ENCODE peak calls at places on chromosomes 2 and 18, in ten cellular contexts. O, Y, E, D, P, R, Z, I, K and G are unnamed samples.

GRCh38 chr2:109229094-109229675 is 100.2 kb downstream of the SH3RF3 start:
- DNase-seq in K (peak), E (no peak), I (no peak), Z (no peak), D (no peak), O (no peak), Y (no peak), P (no peak), R (no peak), G (no peak)

GRCh38 chr18:79644006-79644665 is 35.5 kb upstream of the CTDP1 start:
- DNase-seq in O (peak), Y (peak), Z (no peak), P (peak), E (no peak), K (peak), I (peak), D (peak), R (peak), G (peak)

GRCh38 chr2:132588576-132588975 is 81.4 kb downstream of the LYPD1 start:
- DNase-seq in P (no peak), D (no peak), K (no peak), E (no peak), Z (no peak), R (no peak), O (no peak), Y (no peak), I (no peak), G (no peak)

GRCh38 chr2:1723397-1724042 is 20.8 kb downstream of the PXDN start:
- DNase-seq in D (no peak), E (no peak), Z (no peak), Y (no peak), P (no peak), K (no peak), R (no peak), O (no peak), I (no peak), G (no peak)

GRCh38 chr2:149537098-149537726 is 50.4 kb downstream of the MMADHC start:
- DNase-seq in Y (no peak), R (no peak), I (no peak), P (no peak), E (no peak), Z (no peak), D (no peak), K (no peak), O (no peak), G (no peak)

GRCh38 chr2:240229603-240230423 is 89.4 kb upstream of the OTOS start:
- DNase-seq in Z (peak), O (no peak), E (no peak), I (no peak), K (peak), P (peak), Y (no peak), D (no peak), R (no peak), G (no peak)

GRCh38 chr2:48733067-48733503 is 22.4 kb downstream of the LHCGR start:
- DNase-seq in Z (no peak), P (no peak), K (no peak), D (no peak), R (no peak), Y (no peak), O (peak), I (no peak), E (no peak), G (peak)

GRCh38 chr2:128306081-128306930 is 12.4 kb downstream of the HS6ST1 start:
- DNase-seq in P (no peak), I (no peak), D (no peak), Y (no peak), K (peak), E (peak), R (no peak), O (peak), Z (peak), G (peak)

GRCh38 chr2:191051825-191052778 is 38.1 kb upstream of the STAT1 start:
- DNase-seq in D (no peak), R (no peak), K (peak), Y (peak), Z (no peak), P (peak), E (no peak), O (peak), I (no peak), G (peak)

GRCh38 chr2:165594231-165594934 is 124.9 kb downstream of the CSRNP3 start:
- DNase-seq in P (no peak), O (no peak), Z (no peak), I (no peak), R (no peak), D (no peak), Y (no peak), E (no peak), K (no peak), G (no peak)

GRCh38 chr2:30455339-30455738 is 8.3 kb downstream of the LCLAT1 start:
- DNase-seq in K (no peak), R (no peak), I (no peak), O (no peak), D (no peak), Y (no peak), Z (no peak), P (no peak), E (peak), G (no peak)

GRCh38 chr2:73436019-73436418 is 50.4 kb downstream of the ALMS1 start:
- DNase-seq in R (no peak), Z (no peak), Y (no peak), D (no peak), K (no peak), O (no peak), E (no peak), I (no peak), P (no peak), G (no peak)

GRCh38 chr2:160561551-160562280 is 68.1 kb upstream of the RBMS1 start:
- DNase-seq in O (no peak), Y (no peak), I (no peak), D (no peak), E (no peak), P (no peak), K (peak), R (no peak), Z (no peak), G (no peak)

GRCh38 chr2:143452817-143453462 is 323.7 kb downstream of the ARHGAP15 start:
- DNase-seq in D (no peak), K (no peak), E (no peak), P (no peak), Z (no peak), O (no peak), Y (peak), R (no peak), I (no peak), G (no peak)

GRCh38 chr2:226813148-226813701 is 13.6 kb upstream of the IRS1 start:
- DNase-seq in Y (no peak), K (peak), O (no peak), E (no peak), D (no peak), I (no peak), Z (no peak), P (no peak), R (no peak), G (peak)

GRCh38 chr2:197131558-197131855 is 179.1 kb downstream of the ANKRD44 start:
- DNase-seq in Y (no peak), Z (no peak), E (no peak), O (no peak), R (no peak), D (no peak), P (no peak), I (no peak), K (no peak), G (no peak)

GRCh38 chr2:150135223-150135883 is 352.1 kb downstream of the RND3 start:
- DNase-seq in K (no peak), E (no peak), Z (no peak), Y (no peak), P (no peak), D (no peak), R (no peak), O (no peak), I (no peak), G (no peak)

GRCh38 chr2:85649201-85650190 is 18.5 kb downstream of the SFTPB start:
- DNase-seq in K (peak), P (no peak), R (no peak), Z (no peak), D (no peak), I (no peak), E (peak), O (no peak), Y (no peak), G (no peak)

GRCh38 chr2:236346366-236346765 is 82.2 kb upstream of the ASB18 start:
- DNase-seq in Z (no peak), Y (no peak), E (no peak), K (no peak), I (no peak), R (no peak), D (no peak), P (no peak), O (no peak), G (no peak)

GRCh38 chr18:24544141-24544498 is 83.7 kb downstream of the HRH4 start:
- DNase-seq in Z (no peak), P (no peak), R (no peak), D (no peak), E (no peak), K (peak), O (peak), I (no peak), Y (no peak), G (peak)

GRCh38 chr18:12254137-12254819 is at the start of gene CIDEA:
- DNase-seq in O (peak), P (no peak), D (no peak), Y (no peak), Z (no peak), I (no peak), E (no peak), R (no peak), K (peak), G (peak)

GRCh38 chr2:12330916-12331315 is 385.8 kb upstream of the TRIB2 start:
- DNase-seq in I (no peak), D (no peak), Y (no peak), P (no peak), O (no peak), E (no peak), K (peak), Z (no peak), R (no peak), G (no peak)

GRCh38 chr2:201448701-201449100 is 2.6 kb downstream of the TRAK2 start:
- DNase-seq in P (no peak), R (no peak), Y (peak), K (peak), E (no peak), Z (no peak), D (no peak), O (no peak), I (no peak), G (no peak)

GRCh38 chr2:127857494-127857818 is 499 bp downstream of the POLR2D start:
- DNase-seq in D (no peak), R (no peak), E (no peak), I (peak), Z (no peak), P (no peak), O (no peak), Y (peak), K (peak), G (peak)

GRCh38 chr2:55500025-55500424 is 19.5 kb upstream of the CFAP36 start:
- DNase-seq in D (no peak), R (no peak), K (peak), O (no peak), Z (no peak), P (no peak), I (no peak), E (no peak), Y (no peak), G (no peak)

GRCh38 chr2:171432969-171433762 is 624 bp downstream of the METTL8 start:
- DNase-seq in O (peak), R (no peak), K (peak), Y (peak), E (no peak), D (peak), I (peak), P (peak), Z (peak), G (peak)

GRCh38 chr2:16046649-16047048 is 106.3 kb downstream of the MYCN start:
- DNase-seq in O (no peak), E (no peak), Y (no peak), I (no peak), R (no peak), K (no peak), D (no peak), Z (no peak), P (no peak), G (no peak)

GRCh38 chr2:112891333-112891950 is 19.5 kb upstream of the IL37 start:
- DNase-seq in Z (no peak), K (no peak), P (no peak), I (no peak), D (no peak), Y (no peak), E (no peak), O (no peak), R (no peak), G (no peak)

GRCh38 chr2:99867690-99868089 is 274.7 kb downstream of the AFF3 start:
- DNase-seq in K (peak), E (no peak), I (no peak), P (no peak), Z (no peak), R (no peak), O (no peak), Y (no peak), D (no peak), G (peak)

GRCh38 chr2:20551231-20551944 is 99.5 kb downstream of the HS1BP3 start:
- DNase-seq in E (no peak), R (no peak), K (no peak), Z (peak), O (no peak), Y (no peak), P (no peak), D (no peak), I (no peak), G (no peak)